ENCODE peak calls at places on chromosomes 11 and 22, in seven cellular contexts. J is upper lobe of right lung, F is right atrium auricular region, Z is A549, T is thoracic aorta, X is tibial nerve, L is IMR-90. G is an unnamed sample.

GRCh38 chr11:61541568-61541967 is 33.0 kb downstream of the LRRC10B start:
- DNase-seq in L (peak), F (no peak), J (no peak), Z (peak), T (no peak), X (no peak), G (no peak)

GRCh38 chr11:85541683-85542082 is 85.5 kb downstream of the DLG2 start:
- DNase-seq in L (no peak), Z (no peak), J (no peak), X (no peak), T (no peak), F (no peak), G (no peak)

GRCh38 chr11:14907411-14908213 is 15.6 kb upstream of the CYP2R1 start:
- DNase-seq in J (peak), F (peak), X (peak), T (peak), L (peak), Z (peak), G (peak)

GRCh38 chr22:44266811-44267760 is 45.7 kb downstream of the SHISAL1 start:
- DNase-seq in X (no peak), Z (no peak), T (no peak), F (no peak), J (no peak), L (no peak), G (no peak)

GRCh38 chr11:65580031-65580692 is 4.3 kb downstream of the EHBP1L1 start:
- DNase-seq in J (no peak), T (no peak), L (no peak), X (no peak), F (no peak), Z (no peak), G (no peak)

GRCh38 chr11:40393511-40393910 is 1065.9 kb downstream of the LRRC4C start:
- DNase-seq in T (no peak), X (no peak), L (no peak), Z (no peak), F (no peak), J (no peak), G (no peak)

GRCh38 chr11:118622376-118623290 is 15.2 kb downstream of the PHLDB1 start:
- DNase-seq in J (peak), T (no peak), L (peak), X (no peak), F (no peak), Z (peak), G (peak)

GRCh38 chr22:20211997-20212753 is 55.9 kb downstream of the RTN4R start:
- DNase-seq in J (peak), F (no peak), L (peak), Z (no peak), T (no peak), X (peak), G (peak)

GRCh38 chr22:43136255-43136654 is 6.9 kb downstream of the MCAT start:
- DNase-seq in F (no peak), X (no peak), J (no peak), T (no peak), L (peak), Z (peak), G (no peak)

GRCh38 chr22:40211481-40212052 is 33.8 kb downstream of the TNRC6B start:
- DNase-seq in X (no peak), T (no peak), L (no peak), J (no peak), F (no peak), Z (no peak), G (no peak)

GRCh38 chr22:27952779-27953178 is 33.7 kb upstream of the PITPNB start:
- DNase-seq in F (no peak), J (no peak), L (no peak), X (no peak), T (no peak), Z (no peak), G (no peak)

GRCh38 chr22:23398701-23399366 is 181.3 kb downstream of the IGLL1 start:
- DNase-seq in Z (no peak), F (no peak), J (peak), X (no peak), L (no peak), T (no peak), G (no peak)

GRCh38 chr11:117127164-117127563 is 16.9 kb upstream of the PAFAH1B2 start:
- DNase-seq in T (no peak), L (no peak), Z (no peak), J (no peak), F (no peak), X (no peak), G (no peak)

GRCh38 chr11:128180446-128181089 is 406.8 kb downstream of the ETS1 start:
- DNase-seq in J (no peak), F (no peak), T (no peak), Z (peak), X (no peak), L (peak), G (no peak)

GRCh38 chr22:24506802-24507438 is 11.8 kb downstream of the UPB1 start:
- DNase-seq in T (no peak), Z (peak), X (no peak), L (peak), J (no peak), F (no peak), G (peak)

GRCh38 chr11:67020949-67021348 is 2.0 kb upstream of the SYT12 start:
- DNase-seq in X (no peak), Z (no peak), J (no peak), F (no peak), L (no peak), T (no peak), G (no peak)

GRCh38 chr11:80722616-80723015 is 1281.8 kb upstream of the TENM4 start:
- DNase-seq in F (no peak), J (no peak), L (no peak), Z (no peak), X (no peak), T (no peak), G (no peak)

GRCh38 chr22:32760815-32761214 is 40.7 kb upstream of the TIMP3 start:
- DNase-seq in J (no peak), T (no peak), F (peak), L (no peak), X (no peak), Z (no peak), G (no peak)

GRCh38 chr11:101929516-101929915 is 13.2 kb upstream of the ANGPTL5 start:
- DNase-seq in F (no peak), X (no peak), T (no peak), Z (no peak), L (no peak), J (no peak), G (no peak)

GRCh38 chr11:44600739-44601416 is 35.4 kb downstream of the CD82 start:
- DNase-seq in J (no peak), L (peak), Z (no peak), X (no peak), T (no peak), F (no peak), G (no peak)

GRCh38 chr11:77752518-77752917 is 68.0 kb downstream of the RSF1 start:
- DNase-seq in Z (no peak), F (no peak), X (no peak), J (no peak), L (peak), T (no peak), G (no peak)

GRCh38 chr11:63905179-63905578 is 11.8 kb downstream of the RCOR2 start:
- DNase-seq in X (no peak), T (no peak), J (no peak), L (peak), Z (no peak), F (no peak), G (no peak)

GRCh38 chr11:63907063-63907462 is 9.9 kb downstream of the RCOR2 start:
- DNase-seq in Z (no peak), T (no peak), L (no peak), F (no peak), J (no peak), X (no peak), G (no peak)

GRCh38 chr11:63907808-63908530 is 9.0 kb downstream of the RCOR2 start:
- DNase-seq in J (no peak), X (no peak), L (no peak), T (no peak), Z (no peak), F (no peak), G (no peak)

GRCh38 chr11:63906087-63906486 is 10.9 kb downstream of the RCOR2 start:
- DNase-seq in X (no peak), L (no peak), Z (no peak), F (no peak), T (no peak), J (no peak), G (no peak)

GRCh38 chr11:63906585-63906984 is 10.4 kb downstream of the RCOR2 start:
- DNase-seq in F (no peak), Z (no peak), J (no peak), L (peak), T (no peak), X (no peak), G (no peak)
- H3K27ac ChIP-seq in F (no peak), Z (no peak), J (no peak), L (no peak), T (no peak), X (no peak), G (no peak)

GRCh38 chr11:36237341-36237740 is 51.9 kb downstream of the COMMD9 start:
- DNase-seq in T (no peak), L (no peak), X (no peak), F (no peak), Z (no peak), J (no peak), G (no peak)

GRCh38 chr11:36240178-36240577 is 49.0 kb downstream of the COMMD9 start:
- DNase-seq in T (no peak), L (peak), Z (no peak), F (no peak), X (no peak), J (no peak), G (no peak)

GRCh38 chr11:36239636-36240035 is 49.6 kb downstream of the COMMD9 start:
- DNase-seq in F (no peak), X (no peak), Z (no peak), T (no peak), J (no peak), L (no peak), G (no peak)

GRCh38 chr11:36240746-36241295 is 48.4 kb downstream of the COMMD9 start:
- DNase-seq in J (no peak), X (no peak), Z (no peak), L (no peak), T (no peak), F (no peak), G (no peak)

DNA sequence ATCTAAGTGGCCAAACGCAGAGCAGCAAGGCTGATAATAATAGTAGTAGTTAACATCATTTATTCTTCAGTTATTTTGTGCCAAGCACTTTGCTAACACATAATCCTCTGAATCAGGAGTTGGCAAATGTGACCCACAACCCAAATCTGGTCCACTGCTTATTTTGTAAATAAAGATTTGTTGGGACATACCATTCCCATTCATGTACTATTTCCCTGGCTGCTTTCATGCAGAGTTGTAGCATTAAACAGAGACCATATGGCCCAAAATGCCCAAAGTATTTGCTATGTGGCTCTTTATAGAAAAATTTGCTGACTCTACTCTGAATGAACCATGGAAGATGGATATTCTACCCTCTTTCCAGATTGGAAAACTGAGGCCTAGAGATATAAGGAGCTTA is 50.3 kb downstream of the COMMD9 start:
- DNase-seq in X (no peak), L (no peak), Z (no peak), F (no peak), T (no peak), J (no peak), G (no peak)
- H3K27ac ChIP-seq in X (no peak), L (no peak), Z (no peak), F (no peak), T (no peak), J (no peak), G (no peak)

GRCh38 chr22:17707526-17707925 is 66.7 kb downstream of the BID start:
- DNase-seq in F (no peak), L (no peak), X (no peak), Z (no peak), T (no peak), J (no peak), G (no peak)
- H3K27ac ChIP-seq in F (peak), L (no peak), X (peak), Z (peak), T (peak), J (peak), G (no peak)

DNA sequence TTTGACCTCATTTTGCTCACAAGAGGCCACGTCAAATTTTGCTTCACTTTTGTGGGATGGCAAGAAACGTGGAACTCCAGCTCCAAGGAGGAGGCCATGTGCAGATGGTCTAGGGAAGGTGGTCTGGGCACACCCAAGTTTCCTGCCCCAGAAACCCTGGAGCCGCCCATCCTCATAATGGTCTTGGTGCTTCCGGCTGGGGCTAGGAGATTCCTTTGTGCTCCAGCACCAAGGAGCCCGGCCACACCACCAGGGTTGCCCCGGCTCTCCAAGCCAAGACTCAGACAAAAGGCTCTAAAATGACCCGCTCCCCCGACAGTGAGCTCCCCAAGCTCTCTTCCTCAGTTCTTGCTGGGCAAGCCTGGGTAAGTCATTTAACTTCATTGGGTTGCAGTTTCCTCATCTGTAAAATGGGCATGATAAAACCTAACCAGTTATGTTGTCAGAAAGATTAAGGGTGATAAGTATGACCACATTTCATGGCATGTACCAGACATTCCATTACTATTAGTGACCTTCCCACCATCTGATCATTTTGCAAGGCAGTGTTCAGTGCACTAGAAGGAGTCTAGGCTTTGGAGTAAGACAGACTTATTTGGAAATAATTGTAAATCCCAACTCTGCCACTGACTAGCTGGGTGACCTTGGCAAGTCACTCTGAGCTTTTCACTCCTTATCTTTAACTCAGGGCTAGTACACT is 23.3 kb downstream of the DKK3 start:
- DNase-seq in T (no peak), X (no peak), J (peak), Z (no peak), F (no peak), L (peak), G (no peak)
- H3K27ac ChIP-seq in T (peak), X (no peak), J (no peak), Z (peak), F (peak), L (peak), G (no peak)

GRCh38 chr11:130511765-130512164 is 63.3 kb downstream of the ADAMTS15 start:
- DNase-seq in J (no peak), X (no peak), F (no peak), Z (no peak), T (no peak), L (peak), G (no peak)

GRCh38 chr11:130512662-130513061 is 64.2 kb downstream of the ADAMTS15 start:
- DNase-seq in T (no peak), L (no peak), F (no peak), X (no peak), Z (no peak), J (no peak), G (no peak)

GRCh38 chr11:130510407-130511006 is 62.1 kb downstream of the ADAMTS15 start:
- DNase-seq in T (no peak), J (no peak), Z (no peak), F (no peak), L (peak), X (no peak), G (no peak)

GRCh38 chr11:130508913-130509312 is 60.5 kb downstream of the ADAMTS15 start:
- DNase-seq in J (no peak), X (no peak), Z (no peak), F (no peak), T (no peak), L (no peak), G (no peak)

GRCh38 chr11:130509942-130510341 is 61.5 kb downstream of the ADAMTS15 start:
- DNase-seq in T (no peak), Z (no peak), X (no peak), L (no peak), F (no peak), J (no peak), G (no peak)
- H3K27ac ChIP-seq in T (peak), Z (no peak), X (peak), L (peak), F (peak), J (peak), G (no peak)

GRCh38 chr11:9642894-9643293 is 21.0 kb upstream of the SWAP70 start:
- DNase-seq in X (no peak), J (no peak), F (no peak), L (no peak), Z (no peak), T (no peak), G (no peak)
- H3K27ac ChIP-seq in X (no peak), J (no peak), F (no peak), L (no peak), Z (no peak), T (no peak), G (no peak)

GRCh38 chr11:56345739-56346138 is at the start of gene OR8K1:
- DNase-seq in T (no peak), X (no peak), Z (no peak), L (no peak), J (no peak), F (no peak), G (no peak)
- H3K27ac ChIP-seq in T (no peak), X (no peak), Z (no peak), L (no peak), J (no peak), F (no peak), G (no peak)

DNA sequence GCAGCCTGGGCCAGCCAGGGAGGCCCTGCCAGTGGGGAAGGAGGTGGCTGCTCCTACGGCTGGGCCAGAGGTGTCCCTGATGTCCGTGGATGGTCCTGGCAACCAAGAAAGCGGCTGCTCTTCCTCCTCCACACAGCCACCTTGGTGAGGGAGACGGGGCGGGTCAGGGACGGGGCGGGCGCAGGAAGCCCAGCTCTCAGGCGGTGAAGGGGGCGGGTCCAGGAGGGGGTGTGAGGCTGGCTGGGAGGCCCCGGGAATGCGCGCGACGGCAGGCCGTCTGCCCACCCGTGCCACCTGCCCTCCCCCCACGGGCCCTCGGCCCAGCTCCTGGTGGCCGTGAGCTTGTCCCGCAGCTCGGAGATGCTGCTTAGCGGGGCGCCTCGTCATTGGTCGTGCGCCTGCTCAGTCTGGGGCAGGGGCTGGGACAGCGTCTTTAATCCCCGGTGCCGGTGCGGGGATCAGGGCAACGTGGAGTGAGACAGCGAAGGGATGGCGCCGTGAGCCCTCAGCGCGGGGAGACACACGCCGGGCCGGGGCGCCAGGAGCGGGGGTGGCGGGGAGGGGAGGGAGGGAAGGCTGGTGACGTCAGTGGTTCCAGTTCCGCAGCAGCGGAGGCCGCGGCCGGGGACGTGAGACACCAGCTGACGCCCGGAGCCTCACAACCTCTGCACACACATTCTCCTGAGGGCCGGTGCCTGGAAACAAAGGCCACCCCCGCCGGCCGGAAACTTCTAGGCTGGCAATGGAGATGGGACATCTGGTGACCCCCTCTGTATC is 6.7 kb upstream of the BRSK2 start:
- DNase-seq in Z (peak), F (peak), J (peak), X (peak), T (peak), L (peak), G (peak)
- H3K27ac ChIP-seq in Z (peak), F (peak), J (peak), X (peak), T (peak), L (peak), G (peak)

GRCh38 chr11:34792814-34793241 is 123.4 kb downstream of the APIP start:
- DNase-seq in L (no peak), X (no peak), J (no peak), F (no peak), T (no peak), Z (no peak), G (no peak)

GRCh38 chr11:34793666-34794065 is 122.5 kb downstream of the APIP start:
- DNase-seq in J (no peak), X (no peak), F (no peak), L (no peak), Z (no peak), T (no peak), G (no peak)

GRCh38 chr11:34791725-34792124 is 124.5 kb downstream of the APIP start:
- DNase-seq in F (no peak), J (no peak), T (no peak), Z (no peak), L (no peak), X (no peak), G (peak)

GRCh38 chr11:34790620-34791019 is 125.6 kb downstream of the APIP start:
- DNase-seq in L (no peak), J (no peak), Z (no peak), F (no peak), T (no peak), X (no peak), G (no peak)

GRCh38 chr11:34792143-34792542 is 124.0 kb downstream of the APIP start:
- DNase-seq in J (no peak), T (no peak), Z (no peak), F (no peak), L (no peak), X (no peak), G (no peak)
- H3K27ac ChIP-seq in J (no peak), T (no peak), Z (no peak), F (no peak), L (no peak), X (no peak), G (no peak)

G was measured in small intestine.